ENCODE peak calls at places on chromosome 5, in five cellular contexts. O is tibial nerve; R is CD4-positive, CD25-positive, alpha-beta regulatory T cell; F is sigmoid colon; Y is left lung. U is an unnamed sample. For H3K4me1, the result is how much of the 10 kb centered on the place peaks cover.

GRCh38 chr5:64315778-64316177 is 150.1 kb downstream of the RNF180 start:
- DNase-seq in R (no peak), O (no peak), F (no peak), Y (no peak), U (no peak)

GRCh38 chr5:17317499-17317898 is 100.1 kb downstream of the BASP1 start:
- DNase-seq in Y (no peak), O (no peak), R (no peak), F (no peak), U (peak)

GRCh38 chr5:73302797-73303138 is 129.8 kb downstream of the TMEM174 start:
- DNase-seq in R (no peak), O (no peak), F (no peak), Y (no peak), U (no peak)

GRCh38 chr5:16345454-16345853 is 120.1 kb downstream of the ZNF622 start:
- DNase-seq in F (no peak), R (no peak), O (no peak), Y (no peak), U (no peak)

GRCh38 chr5:1526151-1526631 is 2.4 kb upstream of the LPCAT1 start:
- DNase-seq in F (peak), R (no peak), Y (peak), O (no peak), U (peak)

GRCh38 chr5:58460727-58461286 is 921 bp upstream of the PLK2 start:
- DNase-seq in F (peak), Y (peak), R (peak), O (peak), U (peak)

GRCh38 chr5:161086456-161086855 is 234.4 kb upstream of the ATP10B start:
- DNase-seq in O (no peak), R (no peak), Y (no peak), F (no peak), U (no peak)

GRCh38 chr5:54761213-54761701 is 224.1 kb downstream of the ESM1 start:
- DNase-seq in R (no peak), O (peak), Y (no peak), F (peak), U (no peak)

GRCh38 chr5:68070641-68071191 is 144.8 kb upstream of the PIK3R1 start:
- DNase-seq in F (no peak), O (no peak), Y (no peak), R (no peak), U (no peak)

GRCh38 chr5:32542216-32543059 is 42.9 kb upstream of the SUB1 start:
- DNase-seq in R (no peak), Y (no peak), O (no peak), F (no peak), U (peak)

GRCh38 chr5:150519978-150520377 is 12.0 kb downstream of the NDST1 start:
- DNase-seq in R (no peak), O (no peak), F (no peak), Y (no peak), U (no peak)
- H3K4me1 ChIP-seq in R (under half), O (half or more), F (under half), Y (half or more), U (under half)

DNA sequence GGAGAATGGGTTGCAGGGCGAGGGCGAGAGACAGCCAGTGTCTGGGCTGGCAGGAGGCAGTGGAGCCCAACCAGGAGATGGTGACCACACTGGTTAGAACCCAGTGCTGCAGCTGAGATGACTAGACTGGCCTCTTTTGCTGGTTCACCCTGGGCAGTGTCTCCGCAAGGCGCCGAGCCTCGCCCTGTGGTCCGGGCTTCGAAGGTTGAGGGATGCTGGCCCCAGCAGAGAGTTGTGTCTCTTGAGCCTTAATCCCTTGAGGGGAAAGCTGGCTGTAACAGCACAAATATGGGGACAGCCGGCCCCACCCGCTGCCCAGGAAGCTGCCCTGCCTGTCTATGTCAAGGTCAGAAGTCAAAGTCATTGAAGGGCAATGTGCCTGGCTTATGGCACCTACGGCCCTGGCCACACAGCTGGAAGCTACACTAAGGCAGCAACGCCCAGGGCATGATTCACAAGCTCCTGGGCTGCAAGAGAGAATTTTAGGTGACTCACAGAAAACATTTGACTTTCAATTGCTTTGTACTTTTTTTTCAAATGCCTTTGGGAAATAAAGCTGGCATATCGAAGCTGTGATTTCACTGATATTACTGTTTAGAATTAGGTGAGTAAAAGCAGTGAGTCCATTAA is 33.3 kb downstream of the NKX2-5 start:
- DNase-seq in R (no peak), F (no peak), O (no peak), Y (no peak), U (no peak)
- H3K4me1 ChIP-seq in R (under half), F (under half), O (under half), Y (under half), U (under half)

GRCh38 chr5:96901384-96901783 is 25.1 kb downstream of the ERAP2 start:
- DNase-seq in Y (no peak), R (no peak), F (no peak), O (no peak), U (no peak)
- H3K4me1 ChIP-seq in Y (under half), R (under half), F (under half), O (under half), U (under half)

DNA sequence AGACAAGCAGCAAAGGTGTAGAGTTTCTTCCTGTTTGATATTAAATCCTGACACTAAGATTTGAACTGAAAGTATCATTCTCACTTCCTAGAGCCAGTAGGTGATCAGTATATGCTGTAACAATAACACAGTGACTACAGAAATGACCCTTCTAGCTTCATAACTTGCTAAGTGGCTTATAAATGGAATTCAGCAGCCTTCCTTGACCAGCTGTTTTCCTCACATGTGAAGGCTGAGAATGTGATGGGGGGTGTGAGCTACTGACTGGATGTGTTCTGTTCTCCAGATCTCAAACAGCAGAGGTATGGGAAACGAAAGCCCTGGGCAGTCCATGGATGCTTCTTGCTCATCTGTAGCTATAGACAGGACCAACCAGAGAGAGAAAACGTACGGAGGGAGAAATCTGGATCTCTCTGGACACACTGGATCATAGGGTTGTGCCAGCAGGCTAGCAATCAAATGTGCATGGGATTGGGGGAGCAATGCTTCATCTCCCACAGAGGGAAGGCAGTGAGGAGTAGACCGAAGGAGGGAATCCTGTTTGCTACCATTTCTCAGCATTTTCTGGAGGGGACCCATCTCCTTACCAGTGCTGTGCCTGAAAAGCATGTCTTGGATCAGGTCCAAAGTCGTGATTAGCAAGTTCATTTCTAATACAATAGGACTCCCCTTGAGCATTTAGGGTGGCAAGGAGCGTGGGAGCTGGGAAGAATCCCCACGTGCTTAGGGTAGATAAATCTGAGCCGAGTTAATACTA is 39.4 kb downstream of the TNFAIP8 start:
- DNase-seq in F (no peak), R (no peak), Y (no peak), O (no peak), U (peak)
- H3K4me1 ChIP-seq in F (under half), R (under half), Y (half or more), O (under half), U (half or more)

DNA sequence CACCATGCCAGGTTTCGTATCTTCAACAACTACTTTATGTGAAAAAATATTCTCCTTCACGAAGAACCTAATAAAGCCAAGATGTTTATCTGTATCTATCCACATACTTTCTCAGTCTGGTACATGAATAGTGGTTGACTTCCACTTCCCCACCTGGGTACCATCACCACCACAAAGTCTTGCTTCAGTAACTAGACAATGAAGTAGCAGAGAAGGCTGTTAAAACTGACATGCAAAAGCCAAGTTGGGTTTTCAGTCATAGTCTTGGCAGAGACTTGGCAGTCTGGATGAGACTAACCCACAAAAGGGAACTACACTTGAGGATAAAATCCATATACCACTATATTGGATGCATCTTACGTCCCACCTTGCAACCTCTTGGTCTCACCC is 5.0 kb downstream of the P4HA2 start:
- DNase-seq in Y (no peak), O (no peak), F (no peak), R (no peak), U (peak)
- H3K4me1 ChIP-seq in Y (under half), O (under half), F (under half), R (under half), U (under half)

GRCh38 chr5:139369181-139369580 is 13.9 kb downstream of the SLC23A1 start:
- DNase-seq in Y (no peak), R (no peak), O (no peak), F (no peak), U (no peak)
- H3K4me1 ChIP-seq in Y (under half), R (under half), O (under half), F (under half), U (under half)

DNA sequence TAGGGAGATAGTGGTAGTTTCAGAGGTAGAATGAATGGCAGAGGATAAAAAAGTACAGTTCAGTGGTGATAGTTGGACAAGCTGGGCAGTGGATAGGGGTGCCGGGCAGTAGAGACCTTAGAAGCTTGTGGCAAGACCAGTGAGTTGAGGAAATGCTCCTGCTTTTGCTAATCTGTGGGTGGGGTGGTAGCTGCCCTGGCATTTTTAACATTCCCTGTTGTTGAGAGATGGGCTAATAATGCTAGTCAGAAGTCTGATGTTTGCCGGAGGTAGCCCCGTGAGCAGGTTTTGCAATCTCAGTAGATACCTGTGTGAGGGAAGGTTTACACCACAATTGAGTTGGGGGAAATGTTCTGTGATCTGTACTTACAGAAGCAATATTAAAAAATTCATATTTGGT is 91.1 kb downstream of the TRIO start:
- DNase-seq in F (no peak), O (no peak), Y (no peak), R (no peak), U (no peak)
- H3K4me1 ChIP-seq in F (under half), O (under half), Y (under half), R (under half), U (under half)